ENCODE peak calls at places on chromosomes 16 and 17, in ten cellular contexts. Y is CD8-positive, alpha-beta memory T cell; A is SK-N-MC; B is tibial artery; M is upper lobe of right lung; T is cardiac muscle cell; S is body of pancreas; K is naive thymus-derived CD4-positive, alpha-beta T cell; X is lower lobe of right lung; D is testis. V is an unnamed sample.
A peak's percentile ranks its signal among the peaks of the same experiment; 100 is the strongest.

GRCh38 chr17:42843358-42843934 is 934 bp upstream of the AOC2 start:
- DNase-seq in K (no peak), T (peak; percentile 63), B (peak; percentile 47), M (no peak), Y (no peak), D (peak; percentile 40), A (peak; percentile 20), S (peak; percentile 55), X (no peak), V (no peak)

GRCh38 chr16:19382887-19383816 is 34.5 kb upstream of the TMC5 start:
- DNase-seq in D (no peak), K (no peak), B (no peak), Y (no peak), X (peak; percentile 80), S (peak; percentile 15), T (peak; percentile 12), A (no peak), M (peak; percentile 90), V (no peak)

GRCh38 chr16:87836844-87837581 is 32.3 kb downstream of the SLC7A5 start:
- DNase-seq in Y (no peak), T (no peak), D (no peak), A (no peak), M (no peak), B (no peak), S (no peak), K (no peak), X (no peak), V (no peak)

GRCh38 chr17:8426094-8426720 is 9.5 kb upstream of the NDEL1 start:
- DNase-seq in Y (no peak), D (no peak), B (no peak), T (no peak), K (no peak), X (no peak), S (no peak), M (no peak), A (no peak), V (no peak)

GRCh38 chr17:57853695-57854094 is 3.9 kb upstream of the MRPS23 start:
- DNase-seq in Y (no peak), X (no peak), M (peak; percentile 73), S (peak; percentile 88), D (peak; percentile 84), T (no peak), B (peak; percentile 78), K (no peak), A (no peak), V (no peak)

GRCh38 chr16:81797443-81797842 is 18.4 kb downstream of the PLCG2 start:
- DNase-seq in S (no peak), B (no peak), D (no peak), T (no peak), K (no peak), Y (no peak), X (peak; percentile 57), A (no peak), M (no peak), V (no peak)

GRCh38 chr16:78665373-78665772 is 565.9 kb downstream of the WWOX start:
- DNase-seq in Y (no peak), S (no peak), B (no peak), T (no peak), D (no peak), M (no peak), X (no peak), K (no peak), A (no peak), V (no peak)

GRCh38 chr17:77429735-77429984 is 288.9 kb downstream of the SEC14L1 start:
- DNase-seq in B (no peak), A (no peak), T (no peak), M (no peak), S (no peak), K (no peak), Y (no peak), D (no peak), X (no peak), V (no peak)

GRCh38 chr16:31404353-31405064 is 11.4 kb downstream of the ITGAD start:
- DNase-seq in A (no peak), M (no peak), D (peak; percentile 70), T (no peak), K (no peak), Y (no peak), X (no peak), B (no peak), S (no peak), V (no peak)

GRCh38 chr17:29176500-29177351 is 3.5 kb downstream of the MYO18A start:
- DNase-seq in K (no peak), T (peak; percentile 66), S (peak; percentile 96), D (peak; percentile 76), X (peak; percentile 82), B (no peak), A (no peak), M (peak; percentile 87), Y (peak; percentile 45), V (peak; percentile 48)

GRCh38 chr16:11452746-11453344 is 107.6 kb downstream of the RMI2 start:
- DNase-seq in K (no peak), T (no peak), A (peak; percentile 18), M (no peak), B (peak; percentile 25), D (no peak), Y (no peak), X (no peak), S (no peak), V (no peak)

GRCh38 chr16:70573451-70574121 is 50.0 kb downstream of the SF3B3 start:
- DNase-seq in Y (no peak), A (no peak), M (no peak), T (no peak), S (no peak), D (peak; percentile 73), X (no peak), K (no peak), B (peak; percentile 33), V (no peak)

GRCh38 chr17:30590086-30590485 is 112.9 kb downstream of the GOSR1 start:
- DNase-seq in T (no peak), K (no peak), B (no peak), Y (no peak), X (no peak), A (no peak), S (no peak), M (no peak), D (no peak), V (no peak)

GRCh38 chr16:48117217-48118105 is 38.3 kb downstream of the ABCC12 start:
- DNase-seq in K (peak; percentile 26), Y (peak; percentile 31), A (no peak), S (peak; percentile 52), X (peak; percentile 62), T (peak; percentile 86), B (no peak), D (peak; percentile 61), M (peak; percentile 75), V (peak; percentile 31)

GRCh38 chr17:77778636-77779524 is 179.6 kb upstream of the TNRC6C start:
- DNase-seq in K (no peak), M (peak; percentile 79), X (peak; percentile 69), A (no peak), B (peak; percentile 82), D (peak; percentile 19), T (no peak), S (peak; percentile 45), Y (no peak), V (no peak)

GRCh38 chr17:82020874-82021727 is 1.6 kb downstream of the CENPX start:
- DNase-seq in K (no peak), D (peak; percentile 80), X (peak; percentile 85), A (no peak), T (peak; percentile 74), M (peak; percentile 90), S (peak; percentile 83), B (peak; percentile 77), Y (peak; percentile 37), V (no peak)

GRCh38 chr16:49889725-49890397 is 33.9 kb upstream of the ZNF423 start:
- DNase-seq in K (no peak), D (no peak), Y (no peak), B (no peak), M (no peak), T (no peak), A (no peak), S (no peak), X (no peak), V (no peak)

DNA sequence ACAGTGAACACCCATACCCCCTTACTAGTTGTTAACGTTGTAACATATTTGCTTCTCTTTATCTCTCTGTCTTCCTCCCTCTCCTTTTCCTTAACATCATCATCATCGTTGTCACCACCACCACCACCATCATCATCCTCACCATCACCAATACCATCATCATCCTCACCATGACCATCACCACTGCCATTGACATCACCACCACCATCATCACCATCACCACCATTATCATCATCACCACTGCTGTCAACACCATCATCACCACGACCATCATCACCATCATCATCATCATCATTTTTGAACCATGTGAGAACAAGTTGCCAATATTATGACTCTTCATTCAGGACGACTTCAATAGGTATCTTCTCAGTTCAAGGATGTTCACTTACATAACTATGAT is 35.5 kb downstream of the SHISA6 start:
- DNase-seq in A (no peak), Y (no peak), X (no peak), T (no peak), D (no peak), B (no peak), K (no peak), S (no peak), M (no peak), V (no peak)
- H3K9me3 ChIP-seq in A (no peaks in the 10 kb centered on the region), Y (no peaks in the 10 kb centered on the region), X (peaks cover 4% of the 10 kb centered on the region), T (no peaks in the 10 kb centered on the region), D (no peaks in the 10 kb centered on the region), B (peaks cover 5% of the 10 kb centered on the region), K (peaks cover 6% of the 10 kb centered on the region), S (no peaks in the 10 kb centered on the region), M (no peaks in the 10 kb centered on the region), V (no peaks in the 10 kb centered on the region)

GRCh38 chr16:63192969-63193368 is 1156.7 kb upstream of the CDH8 start:
- DNase-seq in X (no peak), D (no peak), K (no peak), B (no peak), A (no peak), M (no peak), S (no peak), Y (no peak), T (no peak), V (no peak)
- H3K9me3 ChIP-seq in X (no peaks in the 10 kb centered on the region), D (no peaks in the 10 kb centered on the region), K (no peaks in the 10 kb centered on the region), B (no peaks in the 10 kb centered on the region), A (no peaks in the 10 kb centered on the region), M (no peaks in the 10 kb centered on the region), S (no peaks in the 10 kb centered on the region), Y (no peaks in the 10 kb centered on the region), T (no peaks in the 10 kb centered on the region), V (no peaks in the 10 kb centered on the region)

GRCh38 chr16:35750701-35751104 is 2291.3 kb downstream of the TP53TG3F start:
- DNase-seq in B (no peak), Y (no peak), K (no peak), A (no peak), T (no peak), M (no peak), S (no peak), X (no peak), D (no peak), V (no peak)
- H3K9me3 ChIP-seq in B (peaks cover 9% of the 10 kb centered on the region), Y (no peaks in the 10 kb centered on the region), K (peaks cover 89% of the 10 kb centered on the region), A (no peaks in the 10 kb centered on the region), T (no peaks in the 10 kb centered on the region), M (no peaks in the 10 kb centered on the region), S (no peaks in the 10 kb centered on the region), X (peaks cover 3% of the 10 kb centered on the region), D (no peaks in the 10 kb centered on the region), V (no peaks in the 10 kb centered on the region)

GRCh38 chr17:37488009-37488604 is 1.6 kb upstream of the DUSP14 start:
- DNase-seq in X (no peak), M (no peak), D (no peak), Y (no peak), B (no peak), A (peak; percentile 69), S (no peak), K (no peak), T (peak; percentile 59), V (no peak)
- H3K9me3 ChIP-seq in X (no peaks in the 10 kb centered on the region), M (no peaks in the 10 kb centered on the region), D (no peaks in the 10 kb centered on the region), Y (no peaks in the 10 kb centered on the region), B (no peaks in the 10 kb centered on the region), A (no peaks in the 10 kb centered on the region), S (no peaks in the 10 kb centered on the region), K (no peaks in the 10 kb centered on the region), T (no peaks in the 10 kb centered on the region), V (no peaks in the 10 kb centered on the region)